ENCODE peak calls at places on chromosomes 3 and 15, in eight cellular contexts. S, O, R, I, B, X, Q and E are unnamed samples.
A peak's percentile ranks its signal among the peaks of the same experiment; 100 is the strongest.

GRCh38 chr3:78791745-78792144 is 976.1 kb downstream of the ROBO1 start:
- DNase-seq in S (no peak), O (no peak), R (no peak), I (no peak), B (no peak), X (no peak), Q (no peak), E (no peak)

GRCh38 chr3:156226676-156227420 is 106.5 kb downstream of the KCNAB1 start:
- DNase-seq in S (no peak), O (no peak), R (no peak), I (no peak), B (no peak), X (no peak), Q (no peak), E (no peak)

GRCh38 chr15:84023636-84024035 is 211.9 kb upstream of the GOLGA6L4 start:
- DNase-seq in S (peak; percentile 29), O (no peak), R (no peak), I (no peak), B (no peak), X (no peak), Q (no peak), E (no peak)

GRCh38 chr15:91652610-91653207 is 200.8 kb upstream of the SLCO3A1 start:
- DNase-seq in S (no peak), O (no peak), R (no peak), I (no peak), B (no peak), X (no peak), Q (no peak), E (no peak)

GRCh38 chr3:194404365-194405140 is 5.5 kb upstream of the GP5 start:
- DNase-seq in S (no peak), O (no peak), R (peak; percentile 63), I (no peak), B (no peak), X (no peak), Q (no peak), E (no peak)

GRCh38 chr3:127389415-127389814 is 101.6 kb upstream of the PRR20G start:
- DNase-seq in S (no peak), O (no peak), R (no peak), I (no peak), B (no peak), X (no peak), Q (no peak), E (no peak)

GRCh38 chr15:95793226-95793625 is 537.3 kb upstream of the NR2F2 start:
- DNase-seq in S (no peak), O (no peak), R (no peak), I (no peak), B (no peak), X (no peak), Q (no peak), E (no peak)

GRCh38 chr3:170941551-170941950 is 33.1 kb upstream of the EIF5A2 start:
- DNase-seq in S (no peak), O (no peak), R (no peak), I (no peak), B (no peak), X (no peak), Q (no peak), E (no peak)

GRCh38 chr3:197260491-197261163 is 37.8 kb downstream of the DLG1 start:
- DNase-seq in S (no peak), O (no peak), R (no peak), I (no peak), B (no peak), X (no peak), Q (no peak), E (no peak)

GRCh38 chr3:30085486-30085885 is 520.9 kb upstream of the TGFBR2 start:
- DNase-seq in S (no peak), O (no peak), R (no peak), I (no peak), B (no peak), X (no peak), Q (no peak), E (no peak)

GRCh38 chr15:33194237-33194636 is 277 bp downstream of the FMN1 start:
- DNase-seq in S (no peak), O (no peak), R (no peak), I (no peak), B (no peak), X (no peak), Q (no peak), E (no peak)

GRCh38 chr3:51500632-51501131 is 867 bp upstream of the DCAF1 start:
- DNase-seq in S (no peak), O (no peak), R (peak; percentile 31), I (peak; percentile 23), B (no peak), X (peak; percentile 32), Q (no peak), E (no peak)

GRCh38 chr15:33915571-33916407 is 52.5 kb upstream of the CHRM5 start:
- DNase-seq in S (no peak), O (no peak), R (no peak), I (no peak), B (peak; percentile 57), X (no peak), Q (no peak), E (no peak)

DNA sequence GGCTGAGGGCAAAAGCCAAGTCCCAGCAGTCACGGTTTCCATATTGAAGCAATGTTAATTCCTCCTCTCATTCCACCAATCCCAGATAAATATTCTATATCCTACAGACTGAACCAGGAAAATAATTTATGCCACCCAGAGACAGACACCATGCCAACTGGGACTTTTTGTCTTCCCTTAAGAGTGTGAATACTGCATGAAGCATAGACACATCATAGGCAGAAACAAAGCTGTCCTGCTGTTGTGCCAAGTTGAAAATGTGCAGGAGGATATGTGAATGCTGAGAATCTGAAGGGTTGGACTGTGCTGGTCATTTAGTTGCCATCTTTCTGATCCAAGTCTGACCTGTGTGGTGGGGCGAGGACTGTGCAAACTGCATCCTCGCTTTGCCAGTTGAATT is 37.7 kb downstream of the RFTN1 start:
- DNase-seq in S (no peak), O (no peak), R (no peak), I (no peak), B (no peak), X (no peak), Q (no peak), E (no peak)
- H3K9me3 ChIP-seq in S (peaks cover 2% of the 10 kb centered on the region), O (no peaks in the 10 kb centered on the region), R (no peaks in the 10 kb centered on the region), I (peaks cover 5% of the 10 kb centered on the region), B (no peaks in the 10 kb centered on the region), X (no peaks in the 10 kb centered on the region), Q (no peaks in the 10 kb centered on the region), E (no peaks in the 10 kb centered on the region)

DNA sequence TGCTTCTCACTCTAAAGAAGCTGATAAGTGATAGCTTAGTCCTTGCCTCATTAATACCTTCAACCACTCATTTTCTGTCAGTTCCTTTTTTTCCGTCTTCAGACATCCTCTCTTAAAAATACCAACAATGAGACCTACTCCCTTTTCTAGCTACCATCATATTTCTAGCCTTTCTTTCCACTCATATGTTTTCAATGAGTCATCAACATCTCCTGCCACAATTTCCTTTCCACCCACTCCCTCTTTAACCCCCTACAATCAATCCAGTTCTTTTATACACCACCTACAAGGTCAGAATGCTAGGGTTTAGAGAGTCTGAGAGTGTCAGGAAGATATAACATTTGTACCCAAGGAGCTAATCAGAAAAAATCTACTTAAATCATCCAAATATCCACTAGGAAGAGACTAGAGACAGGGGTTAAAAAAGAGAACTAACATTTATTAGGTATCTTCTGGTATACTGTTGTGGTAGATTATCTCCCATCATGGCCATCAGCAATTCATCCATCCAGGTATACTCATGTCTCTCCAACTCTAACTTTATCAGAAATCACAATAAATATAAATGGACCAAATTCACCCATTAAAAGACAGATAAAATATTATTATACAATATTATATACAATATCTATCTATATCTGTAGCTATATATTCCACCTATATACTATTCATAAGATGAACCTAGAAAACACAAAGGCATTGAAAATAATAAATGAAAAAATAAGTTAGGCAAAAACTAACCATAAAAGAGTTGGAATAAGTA is 42.5 kb downstream of the MYLK start:
- DNase-seq in S (no peak), O (no peak), R (no peak), I (no peak), B (no peak), X (no peak), Q (no peak), E (no peak)
- H3K9me3 ChIP-seq in S (peaks cover 27% of the 10 kb centered on the region), O (peaks cover 7% of the 10 kb centered on the region), R (no peaks in the 10 kb centered on the region), I (peaks cover 32% of the 10 kb centered on the region), B (no peaks in the 10 kb centered on the region), X (peaks cover 6% of the 10 kb centered on the region), Q (peaks cover 21% of the 10 kb centered on the region), E (peaks cover 3% of the 10 kb centered on the region)

GRCh38 chr15:27833178-27833577 is 265.9 kb downstream of the OCA2 start:
- DNase-seq in S (no peak), O (no peak), R (no peak), I (no peak), B (no peak), X (no peak), Q (no peak), E (no peak)

GRCh38 chr15:27834684-27835083 is 264.4 kb downstream of the OCA2 start:
- DNase-seq in S (no peak), O (no peak), R (no peak), I (no peak), B (no peak), X (no peak), Q (no peak), E (no peak)

GRCh38 chr15:27835233-27835939 is 263.7 kb downstream of the OCA2 start:
- DNase-seq in S (no peak), O (no peak), R (no peak), I (no peak), B (no peak), X (no peak), Q (no peak), E (no peak)

GRCh38 chr15:27832263-27832647 is 266.9 kb downstream of the OCA2 start:
- DNase-seq in S (no peak), O (no peak), R (no peak), I (no peak), B (no peak), X (no peak), Q (no peak), E (no peak)

DNA sequence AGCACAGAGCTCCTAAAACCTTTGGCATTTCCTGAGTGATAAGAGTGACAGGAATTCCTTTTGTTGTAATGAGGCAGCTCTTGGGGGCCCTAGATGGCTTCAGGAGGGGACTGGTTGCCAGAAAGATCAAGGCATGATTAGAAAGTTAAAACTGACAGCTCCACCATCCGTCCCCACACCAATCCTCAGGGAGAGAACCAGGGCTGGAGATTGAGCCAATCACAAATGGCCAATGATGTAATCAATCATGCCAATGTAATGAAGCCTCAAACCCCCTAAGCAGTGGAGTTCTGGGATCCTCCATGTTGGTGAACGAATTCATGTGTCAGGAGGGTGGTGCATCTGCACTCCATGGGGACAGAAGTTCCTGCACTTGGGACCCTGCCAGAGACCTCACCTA is 265.1 kb downstream of the OCA2 start:
- DNase-seq in S (no peak), O (no peak), R (no peak), I (no peak), B (no peak), X (no peak), Q (no peak), E (no peak)
- H3K9me3 ChIP-seq in S (no peaks in the 10 kb centered on the region), O (no peaks in the 10 kb centered on the region), R (no peaks in the 10 kb centered on the region), I (no peaks in the 10 kb centered on the region), B (no peaks in the 10 kb centered on the region), X (no peaks in the 10 kb centered on the region), Q (no peaks in the 10 kb centered on the region), E (no peaks in the 10 kb centered on the region)

GRCh38 chr3:76470285-76470684 is 569.6 kb upstream of the ROBO2 start:
- DNase-seq in S (no peak), O (peak; percentile 45), R (no peak), I (no peak), B (no peak), X (no peak), Q (no peak), E (no peak)
- H3K9me3 ChIP-seq in S (peaks cover 3% of the 10 kb centered on the region), O (no peaks in the 10 kb centered on the region), R (no peaks in the 10 kb centered on the region), I (no peaks in the 10 kb centered on the region), B (no peaks in the 10 kb centered on the region), X (no peaks in the 10 kb centered on the region), Q (no peaks in the 10 kb centered on the region), E (no peaks in the 10 kb centered on the region)

GRCh38 chr15:25245801-25246622 is 192.8 kb downstream of the UBE3A start:
- DNase-seq in S (no peak), O (peak; percentile 68), R (no peak), I (no peak), B (peak; percentile 13), X (no peak), Q (no peak), E (no peak)
- H3K9me3 ChIP-seq in S (no peaks in the 10 kb centered on the region), O (no peaks in the 10 kb centered on the region), R (no peaks in the 10 kb centered on the region), I (no peaks in the 10 kb centered on the region), B (peaks cover 46% of the 10 kb centered on the region), X (no peaks in the 10 kb centered on the region), Q (peaks cover 6% of the 10 kb centered on the region), E (no peaks in the 10 kb centered on the region)